ENCODE peak calls at places on chromosome 13, in six cellular contexts. F is CD4-positive, alpha-beta T cell; R is choroid plexus epithelial cell; A is left lung; K is NCI-H524; Q is cerebellar cortex. N is an unnamed sample.

GRCh38 chr13:27117947-27118346 is 53.7 kb downstream of the USP12 start:
- DNase-seq in F (no peak), R (no peak), A (no peak), K (peak), Q (peak), N (no peak)

GRCh38 chr13:52359534-52359933 is 46.4 kb downstream of the THSD1 start:
- DNase-seq in F (no peak), R (peak), A (no peak), K (peak), Q (no peak), N (no peak)

GRCh38 chr13:40187324-40187795 is 479.1 kb downstream of the FOXO1 start:
- DNase-seq in F (peak), R (no peak), A (peak), K (no peak), Q (no peak), N (no peak)

GRCh38 chr13:80132741-80133601 is 208.0 kb downstream of the SPRY2 start:
- DNase-seq in F (no peak), R (peak), A (no peak), K (no peak), Q (peak), N (no peak)

GRCh38 chr13:40895715-40896184 is 106.3 kb downstream of the SLC25A15 start:
- DNase-seq in F (no peak), R (no peak), A (no peak), K (no peak), Q (no peak), N (no peak)

GRCh38 chr13:51122868-51123267 is 11.8 kb upstream of the C13orf42 start:
- DNase-seq in F (no peak), R (no peak), A (no peak), K (no peak), Q (no peak), N (no peak)

GRCh38 chr13:113841355-113841653 is 22.6 kb downstream of the GAS6 start:
- DNase-seq in F (no peak), R (no peak), A (no peak), K (no peak), Q (no peak), N (no peak)

GRCh38 chr13:33016414-33017409 is at the start of gene KL:
- DNase-seq in F (no peak), R (no peak), A (peak), K (peak), Q (no peak), N (no peak)

GRCh38 chr13:72258340-72258981 is 391.5 kb upstream of the DACH1 start:
- DNase-seq in F (no peak), R (no peak), A (no peak), K (no peak), Q (no peak), N (no peak)

GRCh38 chr13:41268764-41269163 is 5.4 kb upstream of the MTRF1 start:
- DNase-seq in F (no peak), R (peak), A (no peak), K (no peak), Q (peak), N (no peak)

GRCh38 chr13:49938921-49939320 is 2.8 kb upstream of the SPRYD7 start:
- DNase-seq in F (no peak), R (no peak), A (no peak), K (no peak), Q (no peak), N (no peak)

GRCh38 chr13:110503979-110504499 is 57.5 kb downstream of the RAB20 start:
- DNase-seq in F (no peak), R (no peak), A (no peak), K (no peak), Q (no peak), N (no peak)

GRCh38 chr13:35954207-35954560 is 177.0 kb downstream of the DCLK1 start:
- DNase-seq in F (no peak), R (no peak), A (no peak), K (no peak), Q (peak), N (no peak)

GRCh38 chr13:44498969-44499368 is 77.2 kb downstream of the TSC22D1 start:
- DNase-seq in F (no peak), R (no peak), A (no peak), K (no peak), Q (peak), N (no peak)

GRCh38 chr13:32234914-32235313 is 80.2 kb downstream of the ZAR1L start:
- DNase-seq in F (no peak), R (no peak), A (no peak), K (no peak), Q (no peak), N (no peak)

GRCh38 chr13:59425211-59425721 is 738.5 kb downstream of the DIAPH3 start:
- DNase-seq in F (no peak), R (peak), A (no peak), K (peak), Q (no peak), N (no peak)

GRCh38 chr13:46962286-46962941 is 65.6 kb upstream of the HTR2A start:
- DNase-seq in F (no peak), R (peak), A (no peak), K (peak), Q (no peak), N (no peak)

GRCh38 chr13:51912091-51912490 is 50.3 kb downstream of the CCDC70 start:
- DNase-seq in F (no peak), R (peak), A (no peak), K (no peak), Q (peak), N (no peak)

GRCh38 chr13:52851153-52851962 is 2.9 kb upstream of the PCDH8 start:
- DNase-seq in F (no peak), R (peak), A (peak), K (peak), Q (peak), N (no peak)

GRCh38 chr13:31627097-31627496 is 112.2 kb upstream of the RXFP2 start:
- DNase-seq in F (no peak), R (peak), A (no peak), K (no peak), Q (no peak), N (no peak)

GRCh38 chr13:99657848-99658265 is 156.6 kb downstream of the TM9SF2 start:
- DNase-seq in F (peak), R (peak), A (peak), K (peak), Q (peak), N (no peak)

GRCh38 chr13:98443329-98443728 is 133.6 kb downstream of the STK24 start:
- DNase-seq in F (no peak), R (peak), A (no peak), K (no peak), Q (no peak), N (peak)

GRCh38 chr13:106477303-106477702 is 58.2 kb downstream of the EFNB2 start:
- DNase-seq in F (no peak), R (no peak), A (no peak), K (no peak), Q (no peak), N (no peak)

GRCh38 chr13:28584873-28585317 is 74.0 kb upstream of the POMP start:
- DNase-seq in F (no peak), R (peak), A (no peak), K (no peak), Q (no peak), N (peak)

GRCh38 chr13:21999666-22000065 is 328.8 kb downstream of the FGF9 start:
- DNase-seq in F (no peak), R (no peak), A (peak), K (no peak), Q (no peak), N (no peak)

GRCh38 chr13:43116242-43116641 is 92.9 kb downstream of the DNAJC15 start:
- DNase-seq in F (no peak), R (no peak), A (no peak), K (no peak), Q (no peak), N (no peak)

GRCh38 chr13:66974174-66974573 is 256.0 kb downstream of the PCDH9 start:
- DNase-seq in F (no peak), R (peak), A (no peak), K (peak), Q (no peak), N (no peak)

GRCh38 chr13:47119568-47120080 is 222.8 kb upstream of the HTR2A start:
- DNase-seq in F (no peak), R (no peak), A (no peak), K (no peak), Q (no peak), N (no peak)

GRCh38 chr13:40172149-40172591 is 494.3 kb downstream of the FOXO1 start:
- DNase-seq in F (no peak), R (no peak), A (peak), K (no peak), Q (no peak), N (no peak)

GRCh38 chr13:100454876-100455275 is 133.7 kb downstream of the GGACT start:
- DNase-seq in F (no peak), R (peak), A (no peak), K (no peak), Q (no peak), N (no peak)

GRCh38 chr13:59877933-59878332 is 285.8 kb downstream of the DIAPH3 start:
- DNase-seq in F (no peak), R (peak), A (no peak), K (no peak), Q (no peak), N (no peak)

GRCh38 chr13:28831117-28831516 is 11.0 kb downstream of the MTUS2 start:
- DNase-seq in F (no peak), R (no peak), A (no peak), K (no peak), Q (no peak), N (no peak)

GRCh38 chr13:111664696-111665095 is 344.3 kb downstream of the TEX29 start:
- DNase-seq in F (no peak), R (no peak), A (no peak), K (no peak), Q (no peak), N (no peak)

GRCh38 chr13:57128909-57129308 is 11.8 kb upstream of the PRR20A start:
- DNase-seq in F (no peak), R (no peak), A (no peak), K (no peak), Q (no peak), N (no peak)

GRCh38 chr13:35884211-35884610 is 247.0 kb downstream of the DCLK1 start:
- DNase-seq in F (no peak), R (no peak), A (no peak), K (no peak), Q (no peak), N (no peak)

GRCh38 chr13:82717249-82717648 is 1165.0 kb downstream of the SLITRK1 start:
- DNase-seq in F (no peak), R (peak), A (no peak), K (peak), Q (no peak), N (no peak)

N was measured in amniotic stem cell.